ENCODE peak calls at places on chromosomes 11 and 22, in six cellular contexts. Q is astrocyte of the spinal cord, P is brain microvascular endothelial cell, C is right lobe of liver, O is endodermal cell, I is A549. S is an unnamed sample.

GRCh38 chr11:117188620-117189081 is 10.1 kb downstream of the SIDT2 start:
- DNase-seq in C (peak), O (peak), Q (no peak), I (no peak), P (no peak), S (no peak)

GRCh38 chr11:114886644-114887259 is 208.4 kb downstream of the NXPE2 start:
- DNase-seq in Q (no peak), P (no peak), I (no peak), O (no peak), C (no peak), S (no peak)

GRCh38 chr11:73579641-73580434 is 18.1 kb downstream of the FAM168A start:
- DNase-seq in I (no peak), P (no peak), C (no peak), O (no peak), Q (no peak), S (no peak)

GRCh38 chr11:32071811-32072210 is 19.1 kb upstream of the RCN1 start:
- DNase-seq in C (no peak), I (peak), O (no peak), P (peak), Q (peak), S (no peak)

GRCh38 chr11:107040447-107041444 is 22.5 kb upstream of the GUCY1A2 start:
- DNase-seq in I (no peak), P (peak), C (no peak), Q (peak), O (no peak), S (no peak)

GRCh38 chr11:101444164-101444563 is 139.6 kb downstream of the TRPC6 start:
- DNase-seq in Q (no peak), I (no peak), O (no peak), P (no peak), C (no peak), S (no peak)

GRCh38 chr11:59152312-59152967 is 9.8 kb downstream of the FAM111A start:
- DNase-seq in I (no peak), P (no peak), O (no peak), C (no peak), Q (no peak), S (no peak)

GRCh38 chr11:63573881-63574855 is 11.0 kb upstream of the PLAAT2 start:
- DNase-seq in P (peak), Q (peak), I (peak), O (no peak), C (peak), S (no peak)

GRCh38 chr11:75924966-75925784 is 110.2 kb downstream of the UVRAG start:
- DNase-seq in C (no peak), P (no peak), Q (peak), O (no peak), I (no peak), S (no peak)

GRCh38 chr11:124970925-124971324 is 16.9 kb downstream of the CCDC15 start:
- DNase-seq in O (peak), C (no peak), P (peak), Q (peak), I (peak), S (no peak)

GRCh38 chr11:74084796-74085541 is 76.1 kb upstream of the UCP3 start:
- DNase-seq in C (no peak), Q (peak), I (no peak), P (no peak), O (no peak), S (no peak)

GRCh38 chr11:1770528-1770927 is 6.8 kb upstream of the CTSD start:
- DNase-seq in O (no peak), I (no peak), P (no peak), Q (no peak), C (no peak), S (no peak)

GRCh38 chr11:110907629-110908028 is 195.4 kb upstream of the ARHGAP20 start:
- DNase-seq in Q (peak), C (no peak), P (peak), I (peak), O (no peak), S (peak)

GRCh38 chr11:115409691-115410220 is 94.5 kb downstream of the CADM1 start:
- DNase-seq in P (no peak), C (no peak), O (no peak), Q (peak), I (peak), S (peak)

GRCh38 chr11:44358713-44359112 is 48.8 kb upstream of the ALX4 start:
- DNase-seq in Q (no peak), P (no peak), C (no peak), I (no peak), O (no peak), S (no peak)

GRCh38 chr11:43892851-43893250 is 12.2 kb downstream of the ALKBH3 start:
- DNase-seq in C (no peak), I (no peak), O (no peak), P (no peak), Q (no peak), S (no peak)

GRCh38 chr11:75024764-75025211 is 36.1 kb downstream of the NEU3 start:
- DNase-seq in I (no peak), O (no peak), P (no peak), C (no peak), Q (no peak), S (no peak)

GRCh38 chr11:76124905-76125566 is 81.3 kb downstream of the WNT11 start:
- DNase-seq in P (no peak), I (no peak), C (no peak), O (no peak), Q (no peak), S (no peak)

GRCh38 chr22:24175160-24175808 is 6.0 kb upstream of the SUSD2 start:
- DNase-seq in P (peak), C (peak), Q (peak), I (peak), O (peak), S (no peak)

GRCh38 chr11:76208829-76209670 is 2.7 kb upstream of the WNT11 start:
- DNase-seq in Q (peak), O (peak), I (peak), P (peak), C (peak), S (no peak)

GRCh38 chr11:130847517-130847916 is 68.8 kb downstream of the SNX19 start:
- DNase-seq in P (peak), Q (peak), I (peak), C (no peak), O (no peak), S (peak)

GRCh38 chr11:45213316-45213665 is 66.9 kb downstream of the PRDM11 start:
- DNase-seq in Q (no peak), P (no peak), I (no peak), C (no peak), O (no peak), S (no peak)

GRCh38 chr22:50441428-50441993 is 33.3 kb downstream of the SBF1 start:
- DNase-seq in O (no peak), Q (no peak), I (no peak), C (peak), P (no peak), S (no peak)

GRCh38 chr11:64553554-64554201 is 37.3 kb upstream of the SLC22A12 start:
- DNase-seq in I (peak), C (peak), O (peak), Q (peak), P (peak), S (no peak)

GRCh38 chr11:75422248-75423231 is 10.5 kb downstream of the KLHL35 start:
- DNase-seq in O (no peak), Q (no peak), I (peak), C (peak), P (no peak), S (no peak)

GRCh38 chr11:10388096-10388495 is 67.0 kb upstream of the AMPD3 start:
- DNase-seq in O (no peak), C (no peak), P (no peak), Q (no peak), I (no peak), S (no peak)

GRCh38 chr11:116660011-116660410 is 112.8 kb downstream of the BUD13 start:
- DNase-seq in O (no peak), Q (no peak), I (no peak), C (no peak), P (no peak), S (no peak)

GRCh38 chr22:43754176-43754575 is 57.9 kb downstream of the EFCAB6 start:
- DNase-seq in C (no peak), P (no peak), I (no peak), O (no peak), Q (no peak), S (no peak)

GRCh38 chr11:67120881-67121710 is 2.0 kb downstream of the KDM2A start:
- DNase-seq in P (peak), C (peak), O (no peak), Q (peak), I (peak), S (no peak)

GRCh38 chr11:115501895-115502589 is 2.2 kb downstream of the CADM1 start:
- DNase-seq in P (no peak), I (no peak), O (no peak), Q (peak), C (no peak), S (no peak)

DNA sequence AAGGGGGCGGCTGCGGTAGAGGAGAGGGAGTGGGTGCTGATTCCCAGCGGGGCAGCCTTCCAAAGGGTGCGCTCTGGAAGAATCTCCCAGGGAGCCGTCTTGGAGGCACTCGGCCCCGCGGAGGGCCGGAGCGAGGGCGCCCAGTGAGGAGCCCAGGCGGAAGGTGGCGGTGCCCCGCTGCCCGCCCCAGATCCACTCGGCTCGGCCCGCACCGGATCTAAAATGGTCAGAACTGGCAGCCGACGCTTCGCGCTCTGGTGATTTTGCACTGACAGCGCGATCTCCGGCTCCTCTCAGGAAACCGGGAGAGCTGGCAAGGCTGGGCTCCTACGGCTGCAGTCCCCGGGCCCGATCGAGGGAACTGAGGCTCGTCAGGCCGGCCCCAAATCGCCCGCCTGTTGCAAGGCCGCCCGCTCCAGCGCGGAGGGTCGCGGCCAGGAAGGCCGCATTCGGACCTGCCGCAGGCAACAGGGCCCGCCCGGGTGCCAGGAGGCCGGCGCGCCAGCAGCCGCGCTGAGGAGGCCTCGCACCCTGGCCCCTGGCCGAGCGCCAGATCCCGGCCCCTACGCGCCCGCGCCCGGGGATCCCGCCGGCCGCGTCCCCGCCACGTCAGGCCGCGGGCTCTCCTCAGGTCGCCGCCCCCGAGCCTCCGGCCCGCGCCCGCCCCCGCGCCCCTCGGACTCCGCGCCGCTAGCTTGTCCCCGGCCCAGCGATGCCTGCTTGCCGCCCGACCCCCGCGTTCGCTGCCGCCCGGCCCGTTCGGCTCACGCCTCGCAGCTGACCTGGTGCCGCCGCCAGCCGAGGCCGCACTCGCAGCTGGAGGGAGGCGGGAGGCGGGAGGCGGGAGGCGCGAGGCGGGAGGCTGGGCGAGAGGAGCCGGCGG is at the start of gene KLHL22:
- DNase-seq in I (no peak), Q (peak), C (peak), O (no peak), P (no peak), S (no peak)
- H3K4me3 ChIP-seq in I (peak), Q (peak), C (peak), O (peak), P (peak), S (peak)

GRCh38 chr11:15159085-15159484 is 44.4 kb downstream of the INSC start:
- DNase-seq in C (no peak), Q (peak), P (peak), I (peak), O (peak), S (no peak)
- TF ChIP-seq CTCF in C (peak), Q (peak), P (peak), I (peak), O (peak), S (peak)

GRCh38 chr11:14381968-14382367 is 23.0 kb upstream of the RRAS2 start:
- DNase-seq in P (no peak), Q (no peak), I (no peak), C (no peak), O (no peak), S (no peak)
- H3K4me3 ChIP-seq in P (no peak), Q (no peak), I (no peak), C (no peak), O (no peak), S (no peak)

DNA sequence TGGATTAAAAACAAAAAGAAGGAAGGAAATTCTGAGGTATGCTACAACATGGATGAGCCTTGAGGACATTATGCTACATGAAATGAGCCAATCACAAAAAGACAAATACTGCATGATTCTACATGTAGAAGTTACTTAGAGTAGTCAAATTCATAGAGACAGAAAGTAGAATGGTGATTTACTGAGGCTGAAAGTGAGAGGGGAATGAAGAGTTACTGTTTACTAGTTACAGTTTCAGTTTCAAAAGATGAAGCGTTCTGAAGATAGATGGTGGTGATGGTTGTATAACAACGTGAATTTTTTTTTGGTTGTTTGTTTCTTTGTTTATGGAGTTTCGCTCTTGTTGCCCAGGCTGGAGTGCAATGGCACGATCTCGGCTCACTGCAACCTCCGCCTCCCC is 9.5 kb downstream of the OR5P2 start:
- DNase-seq in C (no peak), I (no peak), O (no peak), P (no peak), Q (no peak), S (no peak)
- TF ChIP-seq CTCF in C (no peak), I (no peak), O (no peak), P (no peak), Q (no peak), S (no peak)

GRCh38 chr11:225734-226453 is 10.2 kb downstream of the SIRT3 start:
- DNase-seq in I (no peak), O (peak), C (no peak), P (no peak), Q (peak), S (no peak)
- H3K4me3 ChIP-seq in I (no peak), O (no peak), C (no peak), P (no peak), Q (no peak), S (no peak)

GRCh38 chr22:37850801-37851200 is 1.6 kb downstream of the EIF3L start:
- DNase-seq in C (no peak), O (no peak), I (no peak), P (no peak), Q (no peak), S (no peak)
- TF ChIP-seq CTCF in C (no peak), O (no peak), I (no peak), P (no peak), Q (no peak), S (no peak)

GRCh38 chr11:6405039-6405667 is 13.7 kb downstream of the APBB1 start:
- DNase-seq in I (no peak), C (no peak), P (no peak), O (peak), Q (peak), S (peak)
- H3K4me3 ChIP-seq in I (no peak), C (no peak), P (no peak), O (no peak), Q (no peak), S (no peak)

GRCh38 chr11:93895106-93895862 is 44.9 kb upstream of the VSTM5 start:
- DNase-seq in P (peak), Q (peak), O (peak), C (no peak), I (peak), S (peak)
- TF ChIP-seq CTCF in P (peak), Q (peak), O (peak), C (peak), I (peak), S (peak)

GRCh38 chr11:33892906-33893594 is 1.2 kb upstream of the LMO2 start:
- DNase-seq in I (no peak), P (no peak), C (no peak), Q (no peak), O (no peak), S (no peak)

GRCh38 chr11:33893711-33894401 is 2.0 kb upstream of the LMO2 start:
- DNase-seq in C (no peak), O (no peak), Q (no peak), I (no peak), P (peak), S (no peak)

GRCh38 chr11:33889821-33890378 is 2.0 kb downstream of the LMO2 start:
- DNase-seq in P (no peak), I (no peak), O (no peak), C (no peak), Q (no peak), S (no peak)

GRCh38 chr11:33894402-33894754 is 2.5 kb upstream of the LMO2 start:
- DNase-seq in Q (no peak), O (no peak), C (no peak), I (no peak), P (no peak), S (no peak)

GRCh38 chr11:33891714-33892327 is at the start of gene LMO2:
- DNase-seq in Q (no peak), I (no peak), O (no peak), P (no peak), C (no peak), S (no peak)
- H3K4me3 ChIP-seq in Q (no peak), I (no peak), O (no peak), P (no peak), C (no peak), S (no peak)

GRCh38 chr22:26851125-26851524 is 193.7 kb downstream of the MIAT start:
- DNase-seq in Q (no peak), P (no peak), I (no peak), C (no peak), O (peak), S (no peak)

GRCh38 chr22:26853071-26853470 is 195.7 kb downstream of the MIAT start:
- DNase-seq in O (no peak), C (no peak), P (no peak), Q (no peak), I (no peak), S (no peak)

GRCh38 chr22:26853495-26853894 is 196.1 kb downstream of the MIAT start:
- DNase-seq in I (no peak), Q (no peak), P (no peak), C (no peak), O (no peak), S (no peak)

GRCh38 chr22:26849575-26849974 is 192.2 kb downstream of the MIAT start:
- DNase-seq in O (no peak), I (no peak), C (no peak), Q (no peak), P (no peak), S (no peak)

DNA sequence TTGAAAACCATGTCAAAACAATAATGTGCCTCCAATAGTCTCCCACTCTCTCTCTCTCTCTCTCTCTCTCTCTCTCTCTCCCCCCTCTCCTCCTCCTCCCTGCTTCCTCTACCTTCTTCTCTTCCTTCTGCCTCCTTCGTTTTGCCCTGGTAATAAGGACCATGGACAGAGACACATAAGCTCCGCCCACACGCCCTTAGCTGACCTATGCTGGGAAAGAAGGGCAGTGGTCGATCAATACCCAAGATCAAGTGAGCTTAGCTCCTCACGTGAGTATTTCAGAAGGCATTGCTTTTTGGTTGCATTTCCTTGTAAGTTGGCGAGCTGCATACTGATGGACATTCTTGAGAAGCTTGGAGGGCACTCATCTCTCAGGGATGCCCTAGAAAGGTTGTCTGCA is 194.8 kb downstream of the MIAT start:
- DNase-seq in Q (no peak), P (no peak), O (peak), I (no peak), C (no peak), S (no peak)
- TF ChIP-seq CTCF in Q (no peak), P (no peak), O (no peak), I (no peak), C (no peak), S (no peak)

S was measured in retinal pigment epithelial cell.